ENCODE peak calls at places on chromosomes 6 and 20, in five cellular contexts. O, F, Q, W and E are unnamed samples. For H3K27me3, the result is how much of the 10 kb centered on the place peaks cover.

GRCh38 chr6:110053395-110054240 is 75.5 kb downstream of the GPR6 start:
- DNase-seq in F (no peak), Q (peak), O (peak), W (peak), E (no peak)

GRCh38 chr6:99393366-99393697 is 663 bp downstream of the COQ3 start:
- DNase-seq in O (no peak), F (no peak), Q (peak), W (no peak), E (no peak)

GRCh38 chr6:127547215-127547614 is 28.1 kb upstream of the MTCL3 start:
- DNase-seq in O (no peak), Q (no peak), F (no peak), W (peak), E (no peak)

GRCh38 chr6:47512872-47513271 is 35.3 kb downstream of the CD2AP start:
- DNase-seq in F (no peak), W (no peak), O (no peak), Q (no peak), E (no peak)

GRCh38 chr6:33955566-33955965 is 151.8 kb upstream of the MLN start:
- DNase-seq in F (no peak), W (no peak), O (no peak), Q (no peak), E (no peak)

GRCh38 chr6:81938014-81938761 is 185.7 kb upstream of the TENT5A start:
- DNase-seq in F (peak), O (peak), Q (peak), W (peak), E (no peak)

GRCh38 chr6:130913119-130913518 is 85.9 kb downstream of the SMLR1 start:
- DNase-seq in W (peak), F (peak), Q (no peak), O (no peak), E (no peak)

GRCh38 chr20:6012166-6012565 is 41.7 kb downstream of the LRRN4 start:
- DNase-seq in Q (no peak), W (no peak), O (no peak), F (no peak), E (no peak)

GRCh38 chr6:157096522-157096921 is 226.8 kb downstream of the TMEM242 start:
- DNase-seq in O (no peak), F (no peak), W (no peak), Q (no peak), E (no peak)

DNA sequence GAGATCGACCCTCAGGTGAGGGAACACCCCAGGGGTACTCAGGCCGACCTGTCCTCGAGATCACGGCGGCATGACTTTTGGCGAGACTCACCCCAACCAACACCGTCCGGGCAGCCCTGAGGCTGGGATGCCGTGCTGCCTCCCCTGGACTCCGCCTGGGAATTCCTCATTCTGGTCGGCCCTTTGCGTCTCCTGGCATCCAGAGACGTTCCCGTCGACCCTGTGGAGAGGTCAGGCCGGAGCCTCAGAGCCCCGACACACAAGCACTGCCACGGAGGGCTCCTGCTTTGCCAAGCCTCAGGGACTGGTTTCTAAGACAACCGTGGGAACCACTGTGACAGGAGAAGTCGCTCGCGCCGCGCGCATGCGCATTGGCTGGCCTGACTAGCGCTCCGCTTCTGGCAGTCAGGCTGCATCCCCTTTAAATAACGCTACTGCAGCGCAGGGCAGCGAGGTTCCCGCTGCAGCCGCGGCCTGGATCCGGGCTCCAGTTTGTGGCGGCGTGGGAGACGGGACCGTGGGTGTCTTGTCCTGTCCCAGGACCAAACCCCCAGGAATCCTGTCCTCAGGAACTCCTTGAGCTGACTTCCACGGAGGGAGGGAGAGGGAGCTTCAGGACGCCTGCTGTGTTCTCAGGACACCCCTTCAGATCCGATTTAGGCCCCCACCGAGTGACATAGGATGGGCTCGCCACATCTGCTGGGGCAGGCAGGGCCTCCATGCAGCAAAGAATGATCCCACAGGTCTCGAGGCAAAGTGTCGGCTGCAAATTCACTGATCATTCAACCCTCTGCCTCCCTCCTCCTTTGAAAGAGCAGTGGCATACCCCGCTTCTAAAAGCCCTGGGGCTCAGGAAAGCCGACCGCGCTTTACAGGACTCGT is 163.2 kb upstream of the ZNF337 start:
- DNase-seq in W (peak), F (no peak), O (no peak), Q (no peak), E (peak)
- H3K27me3 ChIP-seq in W (under half), F (under half), O (under half), Q (under half), E (under half)

DNA sequence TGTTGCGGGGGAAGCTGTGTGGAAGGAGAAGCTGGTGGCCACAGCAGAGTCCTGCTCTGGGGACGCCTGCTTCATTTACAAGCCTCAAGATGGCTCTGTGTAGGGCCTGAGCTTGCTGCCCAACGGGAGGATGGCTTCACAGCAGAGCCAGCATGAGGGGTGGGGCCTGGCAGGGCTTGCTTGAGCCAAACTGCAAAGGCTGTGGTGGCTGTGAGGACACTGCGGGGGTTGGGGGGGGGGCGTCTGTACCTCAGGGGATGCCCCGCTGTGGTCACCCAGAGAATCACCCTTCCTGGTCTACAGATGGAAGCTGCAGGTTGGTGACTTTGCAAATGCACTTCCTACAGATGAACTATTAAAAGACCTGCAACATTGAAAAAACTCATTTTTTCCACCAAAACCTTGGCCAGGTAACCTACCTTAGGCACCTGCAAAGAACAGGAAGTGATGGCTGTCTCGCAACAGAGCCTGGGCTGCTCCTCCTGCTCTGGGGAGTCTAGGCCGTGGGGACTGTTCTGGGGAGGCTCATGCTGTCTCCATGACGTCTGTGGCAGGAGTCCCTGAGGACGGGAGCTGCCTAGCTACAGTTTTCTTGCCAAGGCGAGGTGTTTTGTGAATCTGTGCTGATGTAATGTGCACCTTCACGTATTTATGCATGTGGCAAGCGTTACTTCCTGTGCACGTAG is 7.3 kb downstream of the NPBWR2 start:
- DNase-seq in W (peak), Q (no peak), O (no peak), F (no peak), E (peak)
- TF ChIP-seq CTCF in W (no peak), Q (no peak), O (no peak), F (no peak), E (no peak)

GRCh38 chr6:147205690-147206600 is 1.7 kb downstream of the STXBP5 start:
- DNase-seq in F (no peak), W (no peak), O (peak), Q (no peak), E (no peak)
- H3K4me3 ChIP-seq in F (peak), W (no peak), O (peak), Q (peak), E (peak)

DNA sequence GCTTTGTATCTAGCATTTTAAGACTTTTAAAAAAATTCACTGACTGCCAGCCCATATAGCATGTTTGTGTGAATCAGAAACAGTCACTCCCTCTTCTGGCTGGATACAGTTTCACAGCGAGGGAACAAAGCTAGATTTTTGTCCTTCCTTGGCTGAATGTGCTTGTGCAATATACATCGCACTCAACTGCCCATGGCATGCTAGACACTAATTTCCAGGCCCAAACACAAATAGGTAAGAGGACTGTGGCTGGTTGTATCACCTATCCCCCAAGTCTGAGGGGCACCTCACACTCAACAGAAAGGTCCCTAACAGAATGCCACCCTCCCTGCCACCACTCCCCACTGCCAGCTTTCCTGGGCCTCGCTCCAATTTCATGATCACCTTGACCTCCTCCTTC is 16.2 kb upstream of the BLCAP start:
- DNase-seq in W (no peak), O (peak), Q (no peak), F (no peak), E (no peak)
- H3K27me3 ChIP-seq in W (under half), O (under half), Q (under half), F (under half), E (under half)

DNA sequence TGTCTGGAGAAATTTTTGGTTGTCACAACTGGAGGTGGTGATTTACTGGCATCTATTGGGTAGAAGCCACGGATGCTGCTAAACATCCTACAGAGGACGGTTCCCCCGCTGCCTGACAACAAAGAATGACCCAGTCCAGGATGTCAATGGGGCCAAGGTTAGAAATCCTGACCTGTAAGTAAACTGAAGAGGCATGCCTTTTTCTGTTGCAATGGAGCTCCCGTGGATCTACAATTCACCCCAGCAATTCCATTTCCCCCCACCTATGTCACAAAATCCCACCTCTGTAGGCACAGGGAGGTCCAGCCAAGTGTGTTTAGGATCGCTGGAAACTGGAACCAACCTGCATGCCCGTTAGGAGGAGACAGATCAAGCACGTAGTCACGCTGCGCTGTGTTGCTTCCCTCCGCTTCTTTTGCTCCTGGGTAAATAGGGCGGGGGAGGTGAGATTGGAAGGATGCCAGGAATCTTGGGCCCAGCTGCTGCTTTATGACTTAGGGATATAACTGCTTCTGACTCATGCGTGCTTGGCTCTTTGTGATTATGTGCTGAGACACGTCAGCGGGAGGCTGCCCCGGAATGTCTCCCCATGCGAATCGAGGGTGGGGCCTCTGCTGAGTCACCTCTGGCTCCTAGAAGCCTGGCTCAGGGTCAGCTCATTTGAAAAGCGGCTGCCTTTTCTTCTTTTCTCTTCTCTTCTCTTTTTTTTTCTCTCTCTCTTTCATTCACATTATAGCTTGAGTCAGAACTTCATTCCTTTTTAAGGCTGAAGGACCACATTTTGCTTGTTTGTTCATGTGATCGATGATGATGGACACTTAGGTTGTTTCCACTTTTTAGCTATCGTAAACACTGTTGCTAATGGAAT is 12.4 kb upstream of the PEDS1 start:
- DNase-seq in W (peak), O (peak), F (peak), Q (peak), E (peak)
- TF ChIP-seq CTCF in W (no peak), O (no peak), F (no peak), Q (no peak), E (no peak)